ENCODE peak calls at places on chromosomes 13 and 19, in ten cellular contexts. Z is adrenal gland; E is fibroblast of the conjunctiva; B is CD8-positive, alpha-beta memory T cell; H is T-helper 17 cell; O is stimulated activated CD8-positive, alpha-beta memory T cell treated with anti-CD3 and anti-CD28 coated beads, Interleukin-15, amount 100 ng/mL, for 24 hours; Y is frontal cortex; K is GM23248; U is bronchial epithelial cell; T is activated naive CD8-positive, alpha-beta T cell treated with anti-CD3 and anti-CD28 coated beads, Interleukin-2, amount 50 U/mL, for 16 hours. P is an unnamed sample.

GRCh38 chr13:33153421-33154381 is 131.9 kb downstream of the STARD13 start:
- DNase-seq in B (no peak), U (peak), O (no peak), H (no peak), T (no peak), Y (no peak), Z (no peak), E (peak), K (peak), P (no peak)

GRCh38 chr19:29583196-29584006 is 22.7 kb upstream of the POP4 start:
- DNase-seq in T (no peak), Z (no peak), E (no peak), H (no peak), U (peak), O (no peak), B (no peak), Y (no peak), K (peak), P (no peak)

GRCh38 chr13:71712988-71713653 is 153.9 kb downstream of the DACH1 start:
- DNase-seq in H (no peak), O (no peak), E (no peak), K (no peak), U (peak), B (no peak), Z (no peak), T (no peak), Y (no peak), P (no peak)

GRCh38 chr19:48466571-48467325 is 2.4 kb upstream of the CYTH2 start:
- DNase-seq in E (no peak), H (no peak), B (no peak), U (peak), O (no peak), Z (no peak), T (no peak), K (peak), Y (no peak), P (no peak)

GRCh38 chr19:17333611-17334413 is 843 bp downstream of the ANO8 start:
- DNase-seq in Y (peak), O (no peak), T (peak), K (peak), Z (peak), U (peak), E (no peak), B (peak), H (no peak), P (peak)

GRCh38 chr19:5125797-5126497 is 157.0 kb downstream of the KDM4B start:
- DNase-seq in Y (no peak), B (no peak), H (no peak), Z (no peak), T (no peak), K (no peak), O (no peak), U (no peak), E (no peak), P (no peak)

GRCh38 chr19:18112989-18113478 is 15.5 kb downstream of the MAST3 start:
- DNase-seq in O (peak), H (peak), B (peak), E (peak), Z (peak), Y (peak), U (peak), K (peak), T (peak), P (no peak)

GRCh38 chr13:98910501-98910951 is 67.3 kb downstream of the DOCK9 start:
- DNase-seq in Y (no peak), U (peak), T (no peak), Z (no peak), O (no peak), B (peak), E (no peak), K (peak), H (no peak), P (peak)

GRCh38 chr19:1058112-1058511 is 8.9 kb upstream of the ARHGAP45 start:
- DNase-seq in B (peak), K (no peak), T (no peak), Y (no peak), U (no peak), E (no peak), O (no peak), H (no peak), Z (no peak), P (no peak)

GRCh38 chr13:21825801-21826200 is 154.9 kb downstream of the FGF9 start:
- DNase-seq in H (no peak), T (no peak), K (peak), E (no peak), O (no peak), Z (no peak), Y (no peak), B (no peak), U (no peak), P (no peak)

GRCh38 chr13:30715357-30715756 is 20.0 kb upstream of the ALOX5AP start:
- DNase-seq in H (no peak), E (no peak), Y (no peak), T (no peak), B (no peak), U (no peak), O (no peak), K (no peak), Z (no peak), P (no peak)

GRCh38 chr19:42089772-42090171 is 13.8 kb downstream of the ZNF574 start:
- DNase-seq in T (no peak), Y (no peak), B (no peak), U (no peak), E (no peak), H (no peak), Z (no peak), K (no peak), O (no peak), P (no peak)

GRCh38 chr19:19336597-19336996 is 16.0 kb downstream of the MAU2 start:
- DNase-seq in B (no peak), Y (no peak), H (no peak), T (no peak), O (no peak), Z (no peak), E (no peak), K (no peak), U (no peak), P (no peak)

GRCh38 chr19:49988433-49988832 is 27.5 kb upstream of the SIGLEC11 start:
- DNase-seq in E (no peak), O (no peak), H (no peak), Y (peak), B (no peak), U (peak), K (peak), T (no peak), Z (no peak), P (peak)

GRCh38 chr13:48121733-48122132 is 26.8 kb upstream of the MED4 start:
- DNase-seq in O (no peak), Z (no peak), U (no peak), Y (no peak), B (no peak), E (no peak), T (no peak), K (peak), H (no peak), P (no peak)

GRCh38 chr13:54029226-54029625 is 1000.6 kb downstream of the OLFM4 start:
- DNase-seq in O (no peak), Z (no peak), U (peak), H (no peak), Y (no peak), T (no peak), E (no peak), K (no peak), B (no peak), P (peak)

GRCh38 chr19:2242092-2242537 is 5.5 kb downstream of the SF3A2 start:
- DNase-seq in U (no peak), E (no peak), O (no peak), Y (no peak), Z (no peak), K (no peak), H (no peak), B (no peak), T (no peak), P (no peak)

GRCh38 chr19:54179921-54180452 is 7.0 kb upstream of the TMC4 start:
- DNase-seq in Z (no peak), H (no peak), U (peak), K (peak), O (no peak), Y (peak), E (peak), T (no peak), B (no peak), P (no peak)

GRCh38 chr13:72473321-72473720 is 254.1 kb downstream of the MZT1 start:
- DNase-seq in B (no peak), Y (no peak), E (no peak), H (no peak), K (no peak), T (no peak), Z (no peak), U (no peak), O (no peak), P (no peak)

GRCh38 chr19:57888494-57889231 is at the start of gene ZNF814:
- DNase-seq in U (peak), T (peak), E (peak), H (peak), O (peak), K (peak), Y (peak), Z (peak), B (peak), P (no peak)

GRCh38 chr13:110716235-110716505 is 2.7 kb downstream of the ING1 start:
- DNase-seq in Y (peak), O (no peak), T (no peak), E (no peak), B (no peak), U (no peak), H (no peak), Z (no peak), K (peak), P (no peak)

GRCh38 chr19:2462635-2463421 is 6.1 kb upstream of the LMNB2 start:
- DNase-seq in Z (peak), H (no peak), U (peak), B (no peak), K (peak), T (no peak), Y (peak), E (peak), O (no peak), P (peak)

GRCh38 chr13:78024996-78025395 is 106.4 kb upstream of the EDNRB start:
- DNase-seq in B (no peak), O (no peak), H (no peak), K (no peak), U (no peak), E (no peak), T (no peak), Z (no peak), Y (no peak), P (no peak)

P was measured in epithelial cell of prostate.